ENCODE peak calls at places on chromosome 10, in four cellular contexts. O is K562, U is HepG2, M is GM12878. D is an unnamed sample.

GRCh38 chr10:33333260-33334169 is 952 bp downstream of the NRP1 start:
- DNase-seq in U (no peak), M (no peak), O (no peak), D (no peak)

GRCh38 chr10:6928531-6929080 is 348.5 kb upstream of the PRKCQ start:
- DNase-seq in U (no peak), M (no peak), O (no peak), D (no peak)

GRCh38 chr10:23432639-23433038 is 6.2 kb upstream of the OTUD1 start:
- DNase-seq in O (no peak), M (no peak), U (no peak), D (no peak)

GRCh38 chr10:17249820-17250219 is 21.8 kb downstream of the VIM start:
- DNase-seq in O (peak), M (no peak), U (no peak), D (no peak)

GRCh38 chr10:103969436-103969835 is 2.5 kb downstream of the SLK start:
- DNase-seq in O (peak), U (no peak), M (no peak), D (no peak)

GRCh38 chr10:124349231-124349992 is 69.3 kb downstream of the OAT start:
- DNase-seq in U (no peak), O (no peak), M (no peak), D (no peak)

GRCh38 chr10:132069849-132070182 is 4.1 kb downstream of the JAKMIP3 start:
- DNase-seq in U (no peak), O (no peak), M (no peak), D (no peak)

GRCh38 chr10:31125789-31126188 is 94.1 kb upstream of the ZNF438 start:
- DNase-seq in O (no peak), M (no peak), U (no peak), D (no peak)

GRCh38 chr10:75019360-75019759 is 92.1 kb upstream of the SAMD8 start:
- DNase-seq in U (no peak), O (no peak), M (no peak), D (no peak)

GRCh38 chr10:120950103-120950561 is 99.0 kb downstream of the WDR11 start:
- DNase-seq in U (no peak), O (no peak), M (no peak), D (peak)

GRCh38 chr10:27041196-27041595 is 59.1 kb downstream of the ANKRD26 start:
- DNase-seq in O (no peak), M (no peak), U (no peak), D (no peak)
- TF ChIP-seq ATF2 in O (no peak), M (no peak), U (no peak), D (no peak)

DNA sequence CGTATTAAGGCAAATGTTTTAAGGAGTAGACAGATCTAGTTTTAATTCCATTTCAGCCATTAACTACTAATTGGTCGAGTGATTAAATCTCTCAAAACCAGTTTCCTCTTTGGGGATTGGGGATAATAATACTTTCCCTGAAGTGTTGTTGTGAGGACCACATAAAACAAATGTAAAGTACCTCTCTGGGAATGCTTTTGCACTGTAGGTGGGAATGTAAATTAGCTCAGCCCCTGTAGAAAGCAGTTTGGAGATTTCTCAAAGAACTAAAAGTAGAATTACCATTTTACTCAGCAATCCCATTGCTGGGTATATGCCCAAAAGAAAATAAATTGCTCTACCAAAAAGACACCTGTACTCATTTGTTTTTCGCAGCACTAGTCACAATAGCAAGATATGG is 36.1 kb upstream of the PPP1R3C start:
- DNase-seq in O (no peak), U (no peak), M (no peak), D (no peak)
- TF ChIP-seq CTCF in O (no peak), U (no peak), M (no peak), D (no peak)

GRCh38 chr10:133272964-133273420 is 3.7 kb downstream of the ADAM8 start:
- DNase-seq in M (no peak), U (no peak), O (no peak), D (no peak)
- TF ChIP-seq CREM in M (no peak), U (no peak), O (no peak), D (no peak)

DNA sequence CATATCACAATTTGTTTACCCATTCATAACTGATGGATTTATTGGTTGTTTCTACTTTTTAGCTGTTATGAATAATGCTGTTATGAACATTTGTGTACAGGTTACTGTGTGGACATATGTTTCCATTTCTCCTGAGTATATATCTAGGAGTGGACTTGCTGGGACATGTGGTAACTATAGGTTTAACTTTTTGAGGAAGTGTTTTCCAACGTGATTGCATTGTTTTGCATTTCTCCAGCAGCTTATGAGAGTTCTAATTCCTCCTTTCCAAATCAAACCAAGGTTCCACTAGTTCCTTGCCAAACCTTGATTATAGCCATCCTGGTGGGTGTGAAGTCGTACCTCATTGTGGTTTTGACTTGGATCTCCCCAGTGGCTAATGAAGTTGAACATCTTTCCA is 2.6 kb upstream of the PRF1 start:
- DNase-seq in M (no peak), U (no peak), O (no peak), D (no peak)
- TF ChIP-seq ATF2 in M (no peak), U (no peak), O (no peak), D (no peak)

D was measured in WTC11.